ENCODE peak calls at places on chromosomes 7 and 10, in ten cellular contexts. Q is cardiac fibroblast, R is AG10803, B is astrocyte, L is uterus, T is fibroblast of pulmonary artery, W is heart left ventricle, U is spleen, E is BJ, I is A549. F is an unnamed sample.

GRCh38 chr7:100466830-100467605 is 3.0 kb upstream of the SPACDR start:
- DNase-seq in Q (no peak), R (no peak), B (no peak), L (no peak), T (no peak), W (no peak), U (no peak), E (no peak), I (no peak), F (no peak)

GRCh38 chr7:78967046-78967445 is 486.4 kb downstream of the MAGI2 start:
- DNase-seq in Q (peak), R (no peak), B (no peak), L (no peak), T (no peak), W (no peak), U (no peak), E (no peak), I (no peak), F (peak)

GRCh38 chr7:45052011-45052410 is 36.8 kb downstream of the NACAD start:
- DNase-seq in Q (no peak), R (no peak), B (no peak), L (no peak), T (no peak), W (no peak), U (no peak), E (no peak), I (no peak), F (no peak)

GRCh38 chr10:4977025-4977424 is 13.8 kb downstream of the AKR1C1 start:
- DNase-seq in Q (no peak), R (no peak), B (no peak), L (no peak), T (no peak), W (no peak), U (no peak), E (no peak), I (no peak), F (no peak)

GRCh38 chr7:26439502-26440252 is 148.0 kb downstream of the SNX10 start:
- DNase-seq in Q (no peak), R (no peak), B (no peak), L (no peak), T (no peak), W (no peak), U (no peak), E (no peak), I (no peak), F (no peak)

GRCh38 chr7:7773334-7774308 is 55.2 kb upstream of the RPA3 start:
- DNase-seq in Q (no peak), R (no peak), B (no peak), L (no peak), T (no peak), W (no peak), U (no peak), E (no peak), I (no peak), F (no peak)

GRCh38 chr10:113287592-113287991 is 265.3 kb upstream of the HABP2 start:
- DNase-seq in Q (no peak), R (no peak), B (no peak), L (no peak), T (no peak), W (no peak), U (no peak), E (no peak), I (no peak), F (no peak)

GRCh38 chr7:50534690-50535290 is 30.4 kb downstream of the DDC start:
- DNase-seq in Q (peak), R (peak), B (peak), L (no peak), T (peak), W (no peak), U (peak), E (peak), I (peak), F (peak)

GRCh38 chr10:132036887-132037675 is 28.7 kb upstream of the JAKMIP3 start:
- DNase-seq in Q (peak), R (no peak), B (peak), L (no peak), T (no peak), W (peak), U (peak), E (no peak), I (no peak), F (no peak)

GRCh38 chr10:6052247-6053221 is 9.6 kb downstream of the IL2RA start:
- DNase-seq in Q (no peak), R (no peak), B (no peak), L (no peak), T (no peak), W (no peak), U (peak), E (no peak), I (no peak), F (no peak)

GRCh38 chr7:131173148-131173890 is 154.4 kb upstream of the MKLN1 start:
- DNase-seq in Q (peak), R (peak), B (peak), L (no peak), T (peak), W (no peak), U (no peak), E (no peak), I (peak), F (no peak)

GRCh38 chr10:101223274-101224059 is 5.8 kb downstream of the LBX1 start:
- DNase-seq in Q (no peak), R (no peak), B (no peak), L (no peak), T (no peak), W (no peak), U (no peak), E (no peak), I (no peak), F (no peak)
- H3K4me3 ChIP-seq in Q (no peak), R (no peak), B (peak), L (no peak), T (no peak), W (peak), U (peak), E (no peak), I (no peak), F (no peak)

GRCh38 chr7:65307651-65308299 is 65.9 kb upstream of the ZNF92 start:
- DNase-seq in Q (peak), R (peak), B (peak), L (peak), T (peak), W (no peak), U (no peak), E (no peak), I (peak), F (peak)
- TF ChIP-seq CTCF in Q (peak), R (peak), B (peak), L (peak), T (peak), W (peak), U (peak), E (peak), I (peak), F (peak)

DNA sequence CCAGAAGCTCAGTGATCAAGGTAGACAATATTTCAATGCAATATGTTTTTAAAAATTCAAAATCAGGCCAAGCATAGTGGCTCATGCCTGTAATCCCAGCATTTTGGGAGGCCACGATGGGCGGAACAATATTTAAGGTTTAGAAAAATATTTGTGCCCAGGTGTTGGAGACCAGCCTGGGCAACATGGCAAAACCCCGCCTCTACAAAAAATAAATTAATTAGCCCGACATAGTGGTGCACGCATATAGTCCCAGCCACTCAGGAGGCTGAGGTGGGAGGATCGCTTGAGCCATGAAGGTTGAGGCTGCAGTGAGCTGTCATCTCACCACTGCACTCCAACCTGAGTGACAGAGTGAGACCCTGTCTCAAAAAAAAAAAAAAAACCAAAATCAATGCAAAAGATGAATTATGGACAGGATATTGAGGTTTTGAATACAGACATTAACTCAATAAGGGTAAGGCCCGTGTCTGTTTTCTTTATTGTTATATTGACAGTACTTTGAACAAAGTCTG is 913 bp upstream of the IFIT5 start:
- DNase-seq in Q (no peak), R (no peak), B (no peak), L (no peak), T (no peak), W (no peak), U (no peak), E (no peak), I (no peak), F (no peak)
- H3K4me3 ChIP-seq in Q (no peak), R (peak), B (no peak), L (no peak), T (peak), W (peak), U (no peak), E (peak), I (no peak), F (peak)

GRCh38 chr10:111962951-111963350 is 220.6 kb downstream of the GPAM start:
- DNase-seq in Q (no peak), R (no peak), B (no peak), L (no peak), T (no peak), W (no peak), U (no peak), E (no peak), I (no peak), F (no peak)

GRCh38 chr10:111968624-111969023 is 214.9 kb downstream of the GPAM start:
- DNase-seq in Q (peak), R (peak), B (no peak), L (no peak), T (no peak), W (no peak), U (no peak), E (no peak), I (no peak), F (no peak)

GRCh38 chr10:111972109-111972508 is 211.5 kb downstream of the GPAM start:
- DNase-seq in Q (peak), R (no peak), B (no peak), L (no peak), T (no peak), W (no peak), U (no peak), E (no peak), I (peak), F (no peak)

GRCh38 chr10:111967116-111967515 is 216.4 kb downstream of the GPAM start:
- DNase-seq in Q (no peak), R (no peak), B (no peak), L (no peak), T (no peak), W (no peak), U (no peak), E (no peak), I (no peak), F (no peak)

GRCh38 chr10:111967547-111967946 is 216.0 kb downstream of the GPAM start:
- DNase-seq in Q (no peak), R (no peak), B (no peak), L (no peak), T (no peak), W (no peak), U (no peak), E (no peak), I (no peak), F (no peak)
- TF ChIP-seq CTCF in Q (no peak), R (no peak), B (no peak), L (no peak), T (no peak), W (no peak), U (no peak), E (no peak), I (no peak), F (no peak)

GRCh38 chr7:22855049-22855392 is 32.4 kb upstream of the TOMM7 start:
- DNase-seq in Q (no peak), R (no peak), B (no peak), L (no peak), T (no peak), W (no peak), U (no peak), E (no peak), I (no peak), F (no peak)

GRCh38 chr7:22858640-22859561 is 36.3 kb upstream of the TOMM7 start:
- DNase-seq in Q (peak), R (peak), B (peak), L (no peak), T (peak), W (no peak), U (no peak), E (peak), I (peak), F (peak)

GRCh38 chr7:22858274-22858639 is 35.6 kb upstream of the TOMM7 start:
- DNase-seq in Q (no peak), R (no peak), B (no peak), L (no peak), T (no peak), W (no peak), U (no peak), E (no peak), I (no peak), F (no peak)

GRCh38 chr7:22854158-22855048 is 31.8 kb upstream of the TOMM7 start:
- DNase-seq in Q (peak), R (peak), B (peak), L (peak), T (peak), W (peak), U (peak), E (no peak), I (peak), F (no peak)

GRCh38 chr7:22856437-22856836 is 33.8 kb upstream of the TOMM7 start:
- DNase-seq in Q (no peak), R (no peak), B (no peak), L (no peak), T (no peak), W (no peak), U (no peak), E (no peak), I (no peak), F (no peak)
- H3K4me3 ChIP-seq in Q (no peak), R (peak), B (no peak), L (no peak), T (peak), W (no peak), U (no peak), E (no peak), I (peak), F (peak)

GRCh38 chr7:66497346-66497745 is 131.3 kb upstream of the KCTD7 start:
- DNase-seq in Q (no peak), R (no peak), B (no peak), L (no peak), T (no peak), W (no peak), U (peak), E (no peak), I (no peak), F (no peak)

DNA sequence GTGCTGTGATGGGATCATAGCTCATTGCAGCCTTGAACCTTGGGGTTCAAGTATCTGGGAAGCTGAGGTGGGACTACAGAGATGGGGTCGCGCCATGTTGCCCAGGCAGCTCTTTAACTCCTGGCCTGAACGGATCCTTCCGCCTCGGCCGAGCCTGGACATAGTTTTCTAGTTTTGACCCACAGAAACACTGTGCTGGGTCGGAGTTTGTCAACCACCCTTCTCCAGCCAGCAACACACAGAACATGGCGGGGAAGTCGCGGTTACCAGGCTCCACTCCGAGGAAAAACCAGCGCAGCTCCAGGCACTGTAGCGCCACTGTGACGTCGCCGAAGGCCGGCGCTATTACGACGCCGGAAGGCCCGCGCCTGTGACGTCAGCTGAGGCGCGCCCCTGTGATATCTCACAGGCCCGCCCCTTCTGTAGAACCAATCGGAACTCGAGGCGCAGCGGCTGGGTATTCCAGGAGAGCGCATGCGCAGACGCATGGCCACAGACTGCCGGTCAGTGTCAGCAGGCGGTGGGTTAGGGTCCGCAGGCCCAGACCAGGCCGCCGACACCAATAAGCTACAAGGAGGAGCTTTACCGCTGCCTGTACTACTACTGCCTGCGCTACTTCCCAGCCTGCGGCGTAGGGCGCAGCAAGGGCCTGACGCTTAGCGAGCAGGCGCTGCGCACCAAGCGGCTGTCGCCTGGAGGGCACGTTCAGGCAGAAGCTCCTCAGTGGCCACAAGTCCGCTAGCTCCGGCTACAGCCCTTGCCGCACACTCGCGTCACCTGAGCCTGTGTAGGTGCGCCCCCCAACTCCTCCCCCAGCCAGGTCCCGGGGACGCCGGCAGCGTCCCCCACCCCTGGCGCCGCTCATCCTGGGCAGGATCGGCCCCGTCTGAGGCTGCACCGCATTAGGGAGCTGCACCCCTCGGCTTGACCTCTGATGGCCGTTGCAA is 135.2 kb upstream of the KCTD7 start:
- DNase-seq in Q (peak), R (peak), B (peak), L (peak), T (peak), W (peak), U (peak), E (peak), I (peak), F (peak)
- TF ChIP-seq CTCF in Q (peak), R (peak), B (no peak), L (peak), T (peak), W (no peak), U (peak), E (peak), I (no peak), F (peak)

GRCh38 chr7:74183653-74184450 is 9.7 kb downstream of the EIF4H start:
- DNase-seq in Q (no peak), R (no peak), B (no peak), L (no peak), T (no peak), W (no peak), U (no peak), E (no peak), I (peak), F (no peak)

GRCh38 chr7:74183142-74183541 is 9.0 kb downstream of the EIF4H start:
- DNase-seq in Q (no peak), R (no peak), B (no peak), L (no peak), T (no peak), W (no peak), U (no peak), E (no peak), I (no peak), F (no peak)

GRCh38 chr7:74185636-74186035 is 11.5 kb downstream of the EIF4H start:
- DNase-seq in Q (no peak), R (no peak), B (no peak), L (no peak), T (peak), W (no peak), U (no peak), E (no peak), I (no peak), F (no peak)

GRCh38 chr7:74182453-74183090 is 8.4 kb downstream of the EIF4H start:
- DNase-seq in Q (no peak), R (no peak), B (no peak), L (no peak), T (no peak), W (no peak), U (no peak), E (no peak), I (no peak), F (no peak)

DNA sequence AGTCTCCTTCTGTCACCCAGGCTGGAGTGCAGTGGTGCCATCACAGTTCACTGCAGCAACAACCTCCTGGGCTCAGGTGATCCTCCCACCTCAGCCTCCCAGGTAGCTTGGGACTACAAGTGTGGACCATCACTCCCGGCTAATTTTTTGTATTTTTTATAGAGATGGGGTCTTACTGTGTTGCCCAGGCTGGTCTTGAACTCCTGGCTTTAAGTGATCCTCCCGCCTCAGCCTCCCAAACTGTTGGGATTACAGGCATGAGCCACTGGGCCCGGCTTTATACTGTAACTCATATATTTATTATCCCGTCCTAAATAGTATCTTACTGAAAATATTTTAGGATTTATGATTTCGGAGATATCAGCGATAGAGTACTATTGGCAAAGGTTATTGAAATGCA is 10.9 kb downstream of the EIF4H start:
- DNase-seq in Q (no peak), R (no peak), B (no peak), L (no peak), T (no peak), W (no peak), U (no peak), E (no peak), I (no peak), F (no peak)
- H3K4me3 ChIP-seq in Q (no peak), R (no peak), B (no peak), L (no peak), T (no peak), W (no peak), U (no peak), E (no peak), I (no peak), F (no peak)

GRCh38 chr7:47384755-47385475 is 197.0 kb downstream of the TNS3 start:
- DNase-seq in Q (no peak), R (no peak), B (no peak), L (no peak), T (no peak), W (no peak), U (no peak), E (no peak), I (no peak), F (no peak)

GRCh38 chr7:47382200-47382599 is 199.7 kb downstream of the TNS3 start:
- DNase-seq in Q (no peak), R (no peak), B (no peak), L (no peak), T (no peak), W (no peak), U (no peak), E (no peak), I (no peak), F (no peak)

GRCh38 chr7:47381132-47381495 is 200.8 kb downstream of the TNS3 start:
- DNase-seq in Q (no peak), R (no peak), B (peak), L (no peak), T (no peak), W (no peak), U (no peak), E (no peak), I (no peak), F (no peak)

GRCh38 chr7:47383696-47384445 is 198.0 kb downstream of the TNS3 start:
- DNase-seq in Q (no peak), R (no peak), B (no peak), L (no peak), T (no peak), W (no peak), U (no peak), E (no peak), I (no peak), F (no peak)

DNA sequence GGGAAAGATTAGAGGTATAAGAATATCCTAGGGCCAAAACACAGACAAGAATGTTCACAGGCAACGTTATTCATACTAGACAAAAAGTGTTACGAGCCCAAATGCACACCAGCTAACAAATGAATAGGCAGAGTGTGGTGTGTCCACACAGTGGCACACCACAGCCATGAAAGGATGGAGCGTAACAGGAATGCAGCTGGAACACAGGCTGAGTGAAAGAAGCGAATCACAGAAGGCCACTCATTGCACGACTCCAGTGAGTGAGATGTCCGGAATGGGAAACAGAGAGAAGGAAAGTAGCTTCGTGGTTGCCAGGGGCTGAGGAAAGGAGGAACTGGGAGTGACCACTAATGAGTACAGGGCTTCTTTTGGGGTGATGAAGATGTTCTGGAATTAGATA is 198.8 kb downstream of the TNS3 start:
- DNase-seq in Q (no peak), R (peak), B (peak), L (no peak), T (no peak), W (no peak), U (no peak), E (peak), I (no peak), F (no peak)
- TF ChIP-seq CTCF in Q (no peak), R (peak), B (no peak), L (no peak), T (no peak), W (no peak), U (no peak), E (no peak), I (no peak), F (no peak)

DNA sequence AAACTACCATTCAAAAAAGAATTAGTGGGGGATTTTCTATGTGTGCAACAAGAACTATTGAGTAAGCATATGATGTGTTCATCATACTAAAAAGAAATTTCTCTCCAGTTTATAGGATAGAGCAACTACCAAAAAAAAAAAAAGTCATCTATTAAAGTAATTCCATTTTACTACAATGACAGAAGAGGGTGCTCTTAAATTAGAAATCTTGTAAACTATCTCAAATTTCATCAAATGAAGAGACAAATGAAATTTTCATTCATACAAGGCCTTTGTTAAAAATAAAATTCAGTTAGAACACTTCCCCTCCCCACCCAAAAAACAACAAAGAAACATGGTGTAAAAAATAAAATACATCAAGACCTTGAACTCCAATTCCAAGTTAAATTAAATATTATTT is 195.4 kb upstream of the PLXDC2 start:
- DNase-seq in Q (peak), R (peak), B (no peak), L (no peak), T (no peak), W (no peak), U (no peak), E (no peak), I (no peak), F (no peak)
- H3K4me3 ChIP-seq in Q (no peak), R (no peak), B (no peak), L (no peak), T (no peak), W (no peak), U (no peak), E (no peak), I (no peak), F (no peak)

GRCh38 chr7:157299613-157300405 is 37.0 kb upstream of the DNAJB6 start:
- DNase-seq in Q (peak), R (peak), B (no peak), L (no peak), T (no peak), W (no peak), U (peak), E (no peak), I (peak), F (no peak)
- TF ChIP-seq CTCF in Q (no peak), R (peak), B (no peak), L (no peak), T (no peak), W (no peak), U (no peak), E (no peak), I (peak), F (no peak)